ENCODE peak calls at places on chromosome 3, in seven cellular contexts. D is endothelial cell; I is A172; G is HFFc6; K is activated naive CD4-positive, alpha-beta T cell treated with anti-CD3 and anti-CD28 coated beads, Interleukin-2, amount 10 ng/mL, durations not matched to agents 7 days and 5 days; R is CD8-positive, alpha-beta T cell; Y is transverse colon. V is an unnamed sample.

GRCh38 chr3:151085889-151086483 is 522 bp downstream of the MED12L start:
- DNase-seq in R (peak; percentile 49), G (no peak), I (no peak), K (peak; percentile 35), Y (peak; percentile 10), D (peak; percentile 52), V (peak; percentile 20)

GRCh38 chr3:51964521-51964920 is 2.7 kb downstream of the PCBP4 start:
- DNase-seq in Y (no peak), D (no peak), K (no peak), R (no peak), I (no peak), G (no peak), V (no peak)

GRCh38 chr3:124401841-124402240 is 328.4 kb upstream of the UMPS start:
- DNase-seq in K (no peak), Y (no peak), I (peak; percentile 51), G (peak; percentile 9), R (no peak), D (no peak), V (no peak)

GRCh38 chr3:10204921-10205320 is 40.2 kb downstream of the IRAK2 start:
- DNase-seq in K (no peak), G (no peak), D (no peak), R (no peak), Y (no peak), I (no peak), V (no peak)

GRCh38 chr3:169085827-169086226 is 577.7 kb downstream of the MECOM start:
- DNase-seq in D (no peak), Y (no peak), I (peak; percentile 72), R (no peak), K (no peak), G (peak; percentile 93), V (no peak)

GRCh38 chr3:44976002-44976815 is at the start of the genes EXOSC7 and ZDHHC3:
- DNase-seq in R (peak; percentile 90), Y (peak; percentile 89), D (peak; percentile 79), G (peak; percentile 67), I (peak; percentile 64), K (peak; percentile 91), V (peak; percentile 81)

GRCh38 chr3:94004301-94004910 is 24.0 kb downstream of the STX19 start:
- DNase-seq in G (peak; percentile 72), K (no peak), Y (no peak), R (no peak), I (peak; percentile 62), D (no peak), V (peak; percentile 55)

GRCh38 chr3:23859839-23860382 is 54.2 kb downstream of the UBE2E1 start:
- DNase-seq in I (no peak), K (no peak), D (no peak), Y (no peak), G (no peak), R (no peak), V (no peak)

GRCh38 chr3:141407043-141407442 is 38.7 kb downstream of the ZBTB38 start:
- DNase-seq in K (no peak), D (no peak), Y (peak; percentile 51), R (no peak), G (peak; percentile 97), I (no peak), V (no peak)

GRCh38 chr3:101635954-101636798 is 40.8 kb downstream of the ZBTB11 start:
- DNase-seq in G (peak; percentile 43), R (peak; percentile 74), K (peak; percentile 87), I (peak; percentile 45), Y (peak; percentile 56), D (peak; percentile 81), V (peak; percentile 60)

GRCh38 chr3:141094851-141095545 is 43.9 kb downstream of the SPSB4 start:
- DNase-seq in D (no peak), Y (peak; percentile 41), G (no peak), R (no peak), I (no peak), K (no peak), V (no peak)

GRCh38 chr3:194522579-194523046 is 35.8 kb upstream of the ATP13A3 start:
- DNase-seq in D (no peak), R (no peak), K (no peak), Y (no peak), I (peak; percentile 25), G (no peak), V (no peak)

GRCh38 chr3:129474986-129475804 is 35.2 kb downstream of the IFT122 start:
- DNase-seq in R (no peak), I (peak; percentile 54), D (no peak), Y (no peak), K (no peak), G (no peak), V (no peak)

GRCh38 chr3:163785693-163786092 is 1292.6 kb downstream of the SI start:
- DNase-seq in I (peak; percentile 5), D (peak; percentile 51), R (no peak), K (no peak), Y (no peak), G (no peak), V (no peak)

GRCh38 chr3:73508330-73508954 is 116.3 kb downstream of the PDZRN3 start:
- DNase-seq in G (peak; percentile 62), R (no peak), Y (peak; percentile 54), K (peak; percentile 24), I (peak; percentile 36), D (peak; percentile 62), V (no peak)

GRCh38 chr3:34582054-34582453 is 783.6 kb downstream of the PDCD6IP start:
- DNase-seq in G (no peak), I (no peak), D (no peak), R (no peak), K (no peak), Y (no peak), V (no peak)

GRCh38 chr3:42490243-42490642 is 12.2 kb upstream of the VIPR1 start:
- DNase-seq in G (peak; percentile 39), I (peak; percentile 42), D (no peak), K (no peak), R (peak; percentile 35), Y (peak; percentile 65), V (no peak)

GRCh38 chr3:162142511-162142910 is 645.9 kb downstream of the OTOL1 start:
- DNase-seq in K (no peak), D (no peak), Y (no peak), R (no peak), I (peak; percentile 59), G (peak; percentile 62), V (no peak)

GRCh38 chr3:128188958-128189357 is 35.7 kb downstream of the EEFSEC start:
- DNase-seq in K (no peak), R (no peak), I (no peak), G (no peak), Y (no peak), D (no peak), V (no peak)

GRCh38 chr3:101676765-101677435 is at the start of gene ZBTB11:
- DNase-seq in I (peak; percentile 100), G (peak; percentile 100), K (peak; percentile 100), Y (peak; percentile 100), R (peak; percentile 100), D (peak; percentile 97), V (peak; percentile 99)

GRCh38 chr3:87069963-87070362 is 79.0 kb upstream of the VGLL3 start:
- DNase-seq in D (no peak), K (no peak), Y (no peak), I (no peak), R (no peak), G (peak; percentile 53), V (no peak)

GRCh38 chr3:87006844-87007439 is 16.0 kb upstream of the VGLL3 start:
- DNase-seq in G (peak; percentile 39), R (no peak), K (no peak), I (no peak), Y (no peak), D (no peak), V (no peak)

GRCh38 chr3:128965818-128966217 is 28.1 kb downstream of the CFAP92 start:
- DNase-seq in Y (no peak), K (no peak), G (no peak), I (no peak), D (no peak), R (no peak), V (no peak)

GRCh38 chr3:46878796-46879436 is 1.4 kb downstream of the PTH1R start:
- DNase-seq in G (no peak), K (no peak), Y (no peak), D (no peak), R (no peak), I (peak; percentile 64), V (peak; percentile 38)

GRCh38 chr3:135650309-135650708 is 315.2 kb upstream of the PPP2R3A start:
- DNase-seq in I (no peak), R (no peak), G (no peak), Y (no peak), K (no peak), D (no peak), V (no peak)

GRCh38 chr3:18841422-18842343 is 306.6 kb upstream of the KCNH8 start:
- DNase-seq in K (no peak), G (no peak), Y (no peak), D (no peak), R (no peak), I (no peak), V (no peak)

GRCh38 chr3:162666835-162667234 is 1170.2 kb downstream of the OTOL1 start:
- DNase-seq in G (no peak), I (no peak), Y (no peak), D (no peak), K (no peak), R (no peak), V (no peak)

GRCh38 chr3:156602424-156602823 is 47.5 kb upstream of the SSR3 start:
- DNase-seq in D (no peak), R (no peak), I (no peak), G (no peak), K (no peak), Y (no peak), V (no peak)

GRCh38 chr3:190155752-190156151 is 35.1 kb upstream of the P3H2 start:
- DNase-seq in K (no peak), G (no peak), R (no peak), Y (peak; percentile 77), I (no peak), D (no peak), V (no peak)

GRCh38 chr3:155519081-155519480 is 225.6 kb upstream of the STRIT1 start:
- DNase-seq in K (no peak), D (no peak), G (no peak), R (no peak), I (no peak), Y (no peak), V (no peak)

GRCh38 chr3:169764164-169764452 is 752 bp downstream of the TERC start:
- DNase-seq in K (no peak), G (peak; percentile 42), R (no peak), D (no peak), I (no peak), Y (no peak), V (no peak)

GRCh38 chr3:107430214-107431047 is 53.2 kb downstream of the CCDC54 start:
- DNase-seq in K (no peak), I (no peak), G (no peak), D (peak; percentile 9), R (no peak), Y (peak; percentile 14), V (no peak)

GRCh38 chr3:108319428-108320053 is 23.2 kb downstream of the HHLA2 start:
- DNase-seq in R (no peak), I (no peak), K (no peak), Y (peak; percentile 64), D (no peak), G (no peak), V (no peak)

GRCh38 chr3:172856766-172857742 is 106.5 kb downstream of the ECT2 start:
- DNase-seq in D (no peak), Y (peak; percentile 8), K (no peak), R (no peak), I (peak; percentile 77), G (no peak), V (no peak)

GRCh38 chr3:42575137-42575741 is 6.5 kb downstream of the SEC22C start:
- DNase-seq in D (no peak), I (no peak), Y (no peak), G (no peak), K (no peak), R (no peak), V (no peak)

GRCh38 chr3:54020436-54020835 is 101.9 kb upstream of the CACNA2D3 start:
- DNase-seq in K (no peak), D (no peak), I (no peak), Y (no peak), R (no peak), G (no peak), V (no peak)

GRCh38 chr3:42229942-42230688 is 35.9 kb downstream of the CCK start:
- DNase-seq in D (peak; percentile 38), R (no peak), Y (no peak), G (peak; percentile 65), I (peak; percentile 40), K (no peak), V (no peak)